ENCODE peak calls at places on chromosomes 2 and 18, in seven cellular contexts. X is HepG2, N is SK-N-SH, A is GM12891, B is K562, W is GM12878, T is H1. P is an unnamed sample.

GRCh38 chr2:1590611-1591460 is 153.5 kb downstream of the PXDN start:
- DNase-seq in X (no peak), A (no peak), T (peak; percentile 65), B (no peak), W (no peak), N (peak; percentile 79), P (no peak)

GRCh38 chr18:31633416-31634330 is 42.0 kb downstream of the TTR start:
- DNase-seq in T (no peak), N (no peak), B (no peak), A (no peak), W (no peak), X (no peak), P (no peak)

GRCh38 chr18:48002933-48003365 is 72.5 kb upstream of the SMAD2 start:
- DNase-seq in T (no peak), N (no peak), B (no peak), W (no peak), A (no peak), X (no peak), P (no peak)

GRCh38 chr2:201191132-201191875 is 8.4 kb downstream of the CASP10 start:
- DNase-seq in X (peak; percentile 46), T (no peak), A (no peak), W (peak; percentile 32), N (no peak), B (no peak), P (no peak)

GRCh38 chr2:239291505-239292350 is 109.1 kb downstream of the HDAC4 start:
- DNase-seq in T (peak; percentile 83), A (no peak), W (no peak), X (no peak), N (no peak), B (no peak), P (no peak)

GRCh38 chr2:101533611-101534601 is 59.0 kb upstream of the RFX8 start:
- DNase-seq in T (peak; percentile 49), B (no peak), W (no peak), X (no peak), A (no peak), N (no peak), P (no peak)

GRCh38 chr2:54577944-54578667 is 122.0 kb downstream of the SPTBN1 start:
- DNase-seq in W (no peak), A (no peak), B (no peak), T (no peak), X (no peak), N (no peak), P (no peak)

GRCh38 chr18:58392336-58393000 is 236.4 kb downstream of the ALPK2 start:
- DNase-seq in B (no peak), T (no peak), N (no peak), W (no peak), A (no peak), X (no peak), P (no peak)

GRCh38 chr2:191645807-191646611 is 31.9 kb upstream of the NABP1 start:
- DNase-seq in N (peak; percentile 1), A (no peak), B (peak; percentile 12), X (no peak), W (no peak), T (no peak), P (no peak)

GRCh38 chr2:46381263-46381849 is 84.1 kb downstream of the EPAS1 start:
- DNase-seq in N (no peak), B (no peak), T (no peak), W (no peak), X (no peak), A (no peak), P (no peak)

GRCh38 chr2:100924520-100925451 is 77.3 kb upstream of the RPL31 start:
- DNase-seq in X (no peak), N (no peak), W (peak; percentile 37), A (no peak), B (no peak), T (no peak), P (peak; percentile 9)

GRCh38 chr2:166436976-166437375 is 57.1 kb downstream of the SCN7A start:
- DNase-seq in N (no peak), B (no peak), A (no peak), X (no peak), T (no peak), W (no peak), P (no peak)

GRCh38 chr2:36355157-36355889 is at the start of gene CRIM1:
- DNase-seq in B (peak; percentile 41), A (peak; percentile 37), X (peak; percentile 79), T (peak; percentile 84), N (peak; percentile 82), W (no peak), P (no peak)

GRCh38 chr18:63237911-63238710 is 81.5 kb downstream of the BCL2 start:
- DNase-seq in W (no peak), A (no peak), N (no peak), X (peak; percentile 67), B (no peak), T (no peak), P (no peak)

DNA sequence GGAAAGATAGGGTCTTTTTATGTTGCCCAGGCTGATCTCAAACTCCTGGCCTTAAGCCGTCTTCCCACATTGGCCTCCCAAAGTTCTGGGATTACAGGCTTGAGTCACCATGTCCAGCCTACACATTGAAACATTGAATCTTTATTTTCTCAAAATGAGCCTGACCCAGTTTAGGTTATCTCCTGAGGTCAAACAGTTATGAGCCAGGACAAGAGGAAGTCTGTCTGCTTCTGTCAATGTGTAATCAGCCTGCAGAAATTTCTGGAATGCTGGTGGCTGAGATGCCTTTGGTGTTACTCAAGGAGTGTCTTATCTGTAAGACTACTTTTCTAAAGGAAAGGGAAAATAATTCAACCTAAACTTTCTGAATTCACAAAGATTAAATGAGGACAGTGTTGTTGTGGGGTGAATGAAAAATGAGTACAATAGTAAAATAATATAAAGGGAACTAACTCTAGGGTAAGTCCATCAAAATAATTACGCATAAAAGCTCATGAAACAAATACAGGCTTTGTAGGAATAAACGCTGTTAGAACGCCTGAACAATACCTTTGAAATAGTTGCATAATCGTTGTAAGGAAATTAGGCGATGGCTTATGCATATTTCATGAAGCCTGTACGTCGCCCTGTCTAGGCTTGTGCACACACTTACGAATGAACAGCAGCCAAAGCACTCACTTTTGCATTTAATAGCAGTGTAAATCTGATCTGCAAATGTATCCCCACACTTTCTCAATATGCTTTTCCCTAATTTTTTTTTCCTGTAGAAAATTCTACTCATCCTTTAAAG is 260.8 kb downstream of the RDH14 start:
- DNase-seq in A (no peak), X (peak; percentile 71), B (no peak), T (no peak), N (no peak), W (no peak), P (no peak)
- TF ChIP-seq POLR2AphosphoS5 in A (no peak), X (no peak), B (no peak), T (no peak), N (peak; percentile 47), W (no peak), P (no peak)

DNA sequence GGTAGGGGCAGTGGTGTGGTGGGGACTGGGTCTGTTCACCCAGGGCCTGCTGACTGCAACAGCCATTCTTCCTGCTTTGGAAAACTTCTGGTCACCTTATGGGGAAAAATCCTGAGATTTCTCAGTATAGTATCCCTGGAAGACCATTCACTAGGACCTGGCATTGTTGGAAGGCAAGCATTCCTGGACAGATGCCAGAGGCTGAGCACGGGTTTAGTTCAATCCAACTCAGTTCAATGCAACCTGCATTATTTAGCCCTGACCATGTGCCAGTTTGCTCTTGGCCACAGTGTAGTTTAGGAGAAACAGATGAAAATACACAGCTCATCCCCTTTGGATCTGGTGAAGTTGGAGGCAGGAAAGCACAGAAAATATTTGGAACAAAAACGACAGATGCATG is 95.9 kb downstream of the LPIN1 start:
- DNase-seq in X (no peak), W (no peak), N (no peak), T (no peak), A (no peak), B (no peak), P (no peak)
- TF ChIP-seq TAF1 in X (no peak), W (no peak), N (no peak), T (no peak), A (no peak), B (no peak), P (no peak)

DNA sequence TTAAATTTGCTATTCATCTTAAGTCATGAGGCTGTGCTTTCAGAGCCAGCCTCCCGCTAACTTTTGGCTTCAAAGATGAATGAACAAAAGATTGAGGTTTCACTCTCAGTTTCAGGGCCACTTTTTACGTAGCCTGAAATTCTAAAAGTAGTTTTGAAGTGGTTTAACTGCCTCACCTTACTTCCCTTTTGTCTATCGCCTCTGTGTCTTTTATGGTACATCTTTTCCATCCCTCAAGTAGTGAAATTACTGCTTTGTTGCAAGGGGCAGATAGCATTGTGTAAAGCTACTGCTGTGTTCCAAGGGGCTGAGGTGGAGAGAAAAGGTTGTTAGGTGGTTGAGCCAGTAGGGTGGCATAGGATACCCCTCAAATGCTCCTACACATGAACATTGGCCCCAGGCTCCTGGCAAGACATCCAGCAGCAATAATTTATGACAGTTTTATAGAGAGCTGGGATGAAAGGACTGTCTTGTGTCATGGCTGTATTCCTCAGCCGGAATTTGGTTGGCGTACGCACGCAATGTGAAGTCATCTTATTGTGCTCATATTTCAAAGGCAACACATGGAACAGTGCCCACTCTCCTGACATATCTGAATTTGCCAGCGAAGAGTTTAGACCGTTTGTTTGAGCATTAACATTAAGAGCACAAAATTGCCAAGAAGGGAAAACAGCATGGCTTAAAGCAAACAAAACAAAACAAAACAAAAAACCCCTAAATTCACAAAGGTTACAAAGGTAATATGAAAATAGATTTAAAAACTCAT is 32.2 kb downstream of the QPCT start:
- DNase-seq in W (peak; percentile 78), T (peak; percentile 7), A (no peak), N (no peak), B (no peak), X (no peak), P (peak; percentile 31)
- TF ChIP-seq POLR2AphosphoS5 in W (no peak), T (no peak), A (no peak), N (no peak), B (no peak), X (no peak), P (no peak)

DNA sequence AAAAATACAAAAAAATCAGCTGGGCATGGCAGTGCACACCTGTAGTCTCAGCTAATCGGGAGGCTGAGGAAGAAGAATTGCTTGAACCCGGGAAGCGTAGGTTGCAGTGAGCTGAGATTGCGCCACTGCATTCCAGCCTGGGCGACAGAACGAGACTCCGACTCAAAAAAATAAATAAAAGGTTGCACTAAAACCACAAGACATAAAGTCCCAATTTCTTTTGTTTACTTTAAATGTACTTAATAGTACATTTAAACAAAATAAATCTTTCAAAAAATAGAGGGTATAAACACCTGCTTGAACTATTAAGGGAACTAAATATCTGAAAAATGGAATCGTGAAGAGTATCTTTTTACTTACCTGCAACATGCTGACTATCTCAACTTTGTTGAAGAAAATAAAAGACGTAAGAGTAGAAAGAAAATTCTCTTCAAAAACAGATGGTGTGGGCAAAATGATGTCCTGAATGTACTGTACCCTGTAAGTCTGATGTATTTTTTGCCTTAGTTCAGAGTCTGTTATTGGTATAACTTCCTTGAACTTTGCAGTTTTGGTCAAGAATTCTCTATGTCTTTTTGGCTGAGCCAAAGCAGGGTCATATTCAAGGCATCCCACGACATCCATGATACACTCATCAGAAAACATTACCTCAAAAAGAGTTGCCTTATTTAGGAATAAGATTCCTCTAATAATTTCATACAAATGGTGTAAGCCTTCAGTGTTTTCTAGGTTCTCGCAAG is 19.2 kb downstream of the PPP4R3B start:
- DNase-seq in X (no peak), B (no peak), W (no peak), N (no peak), A (no peak), T (no peak), P (no peak)
- TF ChIP-seq TAF1 in X (no peak), B (no peak), W (no peak), N (no peak), A (no peak), T (no peak), P (no peak)